ENCODE peak calls at places on chromosome 16, in six cellular contexts. One of them, this sample, is unnamed.

GRCh38 chr16:72999541-73000019 is 48.3 kb downstream of the ZFHX3 start:
- DNase-seq in AG20443: no peak
- DNase-seq in anterior cingulate cortex: no peak
- DNase-seq in SW 1271: no peak
- DNase-seq in stimulated activated CD8-positive, alpha-beta memory T cell treated with anti-CD3 and anti-CD28 coated beads, Interleukin-4, amount 100 ng/mL, for 48 hours: no peak
- DNase-seq in astrocyte of the spinal cord: no peak
- DNase-seq in this sample: peak; percentile 37

GRCh38 chr16:19657831-19658230 is 60.2 kb downstream of the KNOP1 start:
- DNase-seq in anterior cingulate cortex: no peak
- DNase-seq in stimulated activated CD8-positive, alpha-beta memory T cell treated with anti-CD3 and anti-CD28 coated beads, Interleukin-4, amount 100 ng/mL, for 48 hours: no peak
- DNase-seq in astrocyte of the spinal cord: no peak
- DNase-seq in AG20443: no peak
- DNase-seq in SW 1271: no peak
- DNase-seq in this sample: no peak

GRCh38 chr16:23416816-23417215 is 36.2 kb downstream of the COG7 start:
- DNase-seq in anterior cingulate cortex: no peak
- DNase-seq in AG20443: no peak
- DNase-seq in SW 1271: no peak
- DNase-seq in astrocyte of the spinal cord: no peak
- DNase-seq in stimulated activated CD8-positive, alpha-beta memory T cell treated with anti-CD3 and anti-CD28 coated beads, Interleukin-4, amount 100 ng/mL, for 48 hours: no peak
- DNase-seq in this sample: no peak

GRCh38 chr16:54283735-54284318 is 2.8 kb downstream of the IRX3 start:
- DNase-seq in SW 1271: no peak
- DNase-seq in astrocyte of the spinal cord: no peak
- DNase-seq in AG20443: no peak
- DNase-seq in stimulated activated CD8-positive, alpha-beta memory T cell treated with anti-CD3 and anti-CD28 coated beads, Interleukin-4, amount 100 ng/mL, for 48 hours: no peak
- DNase-seq in anterior cingulate cortex: no peak
- DNase-seq in this sample: no peak

GRCh38 chr16:83933885-83934683 is 19.0 kb upstream of the OSGIN1 start:
- DNase-seq in AG20443: peak; percentile 56
- DNase-seq in anterior cingulate cortex: peak; percentile 23
- DNase-seq in SW 1271: no peak
- DNase-seq in stimulated activated CD8-positive, alpha-beta memory T cell treated with anti-CD3 and anti-CD28 coated beads, Interleukin-4, amount 100 ng/mL, for 48 hours: no peak
- DNase-seq in astrocyte of the spinal cord: no peak
- DNase-seq in this sample: no peak

GRCh38 chr16:71474864-71475263 is 12.8 kb upstream of the ZNF23 start:
- DNase-seq in astrocyte of the spinal cord: peak; percentile 86
- DNase-seq in stimulated activated CD8-positive, alpha-beta memory T cell treated with anti-CD3 and anti-CD28 coated beads, Interleukin-4, amount 100 ng/mL, for 48 hours: no peak
- DNase-seq in AG20443: peak; percentile 87
- DNase-seq in anterior cingulate cortex: no peak
- DNase-seq in SW 1271: peak; percentile 75
- DNase-seq in this sample: no peak

GRCh38 chr16:2926660-2927646 is 15.2 kb downstream of the FLYWCH1 start:
- DNase-seq in AG20443: peak; percentile 88
- DNase-seq in astrocyte of the spinal cord: peak; percentile 85
- DNase-seq in SW 1271: peak; percentile 67
- DNase-seq in stimulated activated CD8-positive, alpha-beta memory T cell treated with anti-CD3 and anti-CD28 coated beads, Interleukin-4, amount 100 ng/mL, for 48 hours: peak; percentile 94
- DNase-seq in anterior cingulate cortex: peak; percentile 67
- DNase-seq in this sample: peak; percentile 86

GRCh38 chr16:11750056-11750455 is 7.4 kb upstream of the TXNDC11 start:
- DNase-seq in stimulated activated CD8-positive, alpha-beta memory T cell treated with anti-CD3 and anti-CD28 coated beads, Interleukin-4, amount 100 ng/mL, for 48 hours: no peak
- DNase-seq in AG20443: no peak
- DNase-seq in SW 1271: no peak
- DNase-seq in anterior cingulate cortex: no peak
- DNase-seq in astrocyte of the spinal cord: no peak
- DNase-seq in this sample: no peak

GRCh38 chr16:920722-921121 is 50.1 kb downstream of the LMF1 start:
- DNase-seq in astrocyte of the spinal cord: no peak
- DNase-seq in stimulated activated CD8-positive, alpha-beta memory T cell treated with anti-CD3 and anti-CD28 coated beads, Interleukin-4, amount 100 ng/mL, for 48 hours: no peak
- DNase-seq in anterior cingulate cortex: no peak
- DNase-seq in SW 1271: no peak
- DNase-seq in AG20443: peak; percentile 70
- DNase-seq in this sample: no peak

GRCh38 chr16:26053889-26054288 is 362.1 kb downstream of the HS3ST4 start:
- DNase-seq in AG20443: no peak
- DNase-seq in anterior cingulate cortex: no peak
- DNase-seq in SW 1271: no peak
- DNase-seq in astrocyte of the spinal cord: no peak
- DNase-seq in stimulated activated CD8-positive, alpha-beta memory T cell treated with anti-CD3 and anti-CD28 coated beads, Interleukin-4, amount 100 ng/mL, for 48 hours: no peak
- DNase-seq in this sample: no peak

GRCh38 chr16:15460601-15461000 is 26.2 kb downstream of the BMERB1 start:
- DNase-seq in astrocyte of the spinal cord: no peak
- DNase-seq in AG20443: no peak
- DNase-seq in anterior cingulate cortex: no peak
- DNase-seq in stimulated activated CD8-positive, alpha-beta memory T cell treated with anti-CD3 and anti-CD28 coated beads, Interleukin-4, amount 100 ng/mL, for 48 hours: no peak
- DNase-seq in SW 1271: no peak
- DNase-seq in this sample: no peak

GRCh38 chr16:88359008-88359407 is 23.8 kb upstream of the ZNF469 start:
- DNase-seq in anterior cingulate cortex: no peak
- DNase-seq in stimulated activated CD8-positive, alpha-beta memory T cell treated with anti-CD3 and anti-CD28 coated beads, Interleukin-4, amount 100 ng/mL, for 48 hours: no peak
- DNase-seq in AG20443: no peak
- DNase-seq in SW 1271: no peak
- DNase-seq in astrocyte of the spinal cord: no peak
- DNase-seq in this sample: no peak

GRCh38 chr16:8887952-8888560 is 5.9 kb downstream of the LITAFD start:
- DNase-seq in SW 1271: no peak
- DNase-seq in astrocyte of the spinal cord: peak; percentile 42
- DNase-seq in anterior cingulate cortex: peak; percentile 42
- DNase-seq in stimulated activated CD8-positive, alpha-beta memory T cell treated with anti-CD3 and anti-CD28 coated beads, Interleukin-4, amount 100 ng/mL, for 48 hours: no peak
- DNase-seq in AG20443: peak; percentile 74
- DNase-seq in this sample: no peak

GRCh38 chr16:12257926-12258561 is 281.5 kb downstream of the SNX29 start:
- DNase-seq in AG20443: no peak
- DNase-seq in anterior cingulate cortex: no peak
- DNase-seq in astrocyte of the spinal cord: no peak
- DNase-seq in stimulated activated CD8-positive, alpha-beta memory T cell treated with anti-CD3 and anti-CD28 coated beads, Interleukin-4, amount 100 ng/mL, for 48 hours: no peak
- DNase-seq in SW 1271: no peak
- DNase-seq in this sample: peak; percentile 45

GRCh38 chr16:55566432-55567175 is at the start of gene CAPNS2:
- DNase-seq in AG20443: no peak
- DNase-seq in astrocyte of the spinal cord: no peak
- DNase-seq in stimulated activated CD8-positive, alpha-beta memory T cell treated with anti-CD3 and anti-CD28 coated beads, Interleukin-4, amount 100 ng/mL, for 48 hours: no peak
- DNase-seq in SW 1271: no peak
- DNase-seq in anterior cingulate cortex: no peak
- DNase-seq in this sample: no peak

GRCh38 chr16:52546291-52546941 is 527 bp downstream of the TOX3 start:
- DNase-seq in SW 1271: no peak
- DNase-seq in astrocyte of the spinal cord: no peak
- DNase-seq in AG20443: no peak
- DNase-seq in stimulated activated CD8-positive, alpha-beta memory T cell treated with anti-CD3 and anti-CD28 coated beads, Interleukin-4, amount 100 ng/mL, for 48 hours: no peak
- DNase-seq in anterior cingulate cortex: no peak
- DNase-seq in this sample: no peak

GRCh38 chr16:8963825-8964441 is at the start of gene USP7:
- DNase-seq in stimulated activated CD8-positive, alpha-beta memory T cell treated with anti-CD3 and anti-CD28 coated beads, Interleukin-4, amount 100 ng/mL, for 48 hours: peak; percentile 94
- DNase-seq in SW 1271: peak; percentile 73
- DNase-seq in astrocyte of the spinal cord: peak; percentile 87
- DNase-seq in anterior cingulate cortex: peak; percentile 72
- DNase-seq in AG20443: peak; percentile 98
- DNase-seq in this sample: peak; percentile 74

GRCh38 chr16:89864421-89864820 is 9.0 kb upstream of the TCF25 start:
- DNase-seq in stimulated activated CD8-positive, alpha-beta memory T cell treated with anti-CD3 and anti-CD28 coated beads, Interleukin-4, amount 100 ng/mL, for 48 hours: no peak
- DNase-seq in SW 1271: no peak
- DNase-seq in anterior cingulate cortex: no peak
- DNase-seq in astrocyte of the spinal cord: peak; percentile 12
- DNase-seq in AG20443: no peak
- DNase-seq in this sample: no peak

GRCh38 chr16:67393111-67393789 is at the start of gene TPPP3:
- DNase-seq in SW 1271: peak; percentile 9
- DNase-seq in stimulated activated CD8-positive, alpha-beta memory T cell treated with anti-CD3 and anti-CD28 coated beads, Interleukin-4, amount 100 ng/mL, for 48 hours: peak; percentile 67
- DNase-seq in anterior cingulate cortex: peak; percentile 75
- DNase-seq in astrocyte of the spinal cord: peak; percentile 84
- DNase-seq in AG20443: peak; percentile 94
- DNase-seq in this sample: peak; percentile 92

GRCh38 chr16:57871457-57871856 is 69.2 kb upstream of the KIFC3 start:
- DNase-seq in astrocyte of the spinal cord: peak; percentile 54
- DNase-seq in stimulated activated CD8-positive, alpha-beta memory T cell treated with anti-CD3 and anti-CD28 coated beads, Interleukin-4, amount 100 ng/mL, for 48 hours: no peak
- DNase-seq in anterior cingulate cortex: no peak
- DNase-seq in AG20443: peak; percentile 58
- DNase-seq in SW 1271: peak; percentile 62
- DNase-seq in this sample: no peak

GRCh38 chr16:52993179-52993578 is 59.5 kb downstream of the CHD9NB start:
- DNase-seq in AG20443: no peak
- DNase-seq in anterior cingulate cortex: no peak
- DNase-seq in astrocyte of the spinal cord: no peak
- DNase-seq in stimulated activated CD8-positive, alpha-beta memory T cell treated with anti-CD3 and anti-CD28 coated beads, Interleukin-4, amount 100 ng/mL, for 48 hours: no peak
- DNase-seq in SW 1271: no peak
- DNase-seq in this sample: no peak

GRCh38 chr16:30094541-30095165 is 1.4 kb downstream of the YPEL3 start:
- DNase-seq in astrocyte of the spinal cord: no peak
- DNase-seq in AG20443: no peak
- DNase-seq in stimulated activated CD8-positive, alpha-beta memory T cell treated with anti-CD3 and anti-CD28 coated beads, Interleukin-4, amount 100 ng/mL, for 48 hours: no peak
- DNase-seq in anterior cingulate cortex: no peak
- DNase-seq in SW 1271: no peak
- DNase-seq in this sample: no peak

GRCh38 chr16:12089492-12090161 is 113.1 kb downstream of the SNX29 start:
- DNase-seq in astrocyte of the spinal cord: peak; percentile 46
- DNase-seq in anterior cingulate cortex: no peak
- DNase-seq in SW 1271: no peak
- DNase-seq in AG20443: peak; percentile 58
- DNase-seq in stimulated activated CD8-positive, alpha-beta memory T cell treated with anti-CD3 and anti-CD28 coated beads, Interleukin-4, amount 100 ng/mL, for 48 hours: peak; percentile 52
- DNase-seq in this sample: no peak

GRCh38 chr16:26885674-26886073 is 181.1 kb upstream of the C16orf82 start:
- DNase-seq in astrocyte of the spinal cord: no peak
- DNase-seq in SW 1271: no peak
- DNase-seq in AG20443: no peak
- DNase-seq in stimulated activated CD8-positive, alpha-beta memory T cell treated with anti-CD3 and anti-CD28 coated beads, Interleukin-4, amount 100 ng/mL, for 48 hours: no peak
- DNase-seq in anterior cingulate cortex: no peak
- DNase-seq in this sample: no peak

This sample was measured in NCI-H1436.